ENCODE peak calls at places on chromosome 11, in seven cellular contexts. X is H1, N is HCT116, L is K562, Y is SK-N-SH, K is HepG2, S is GM12878. I is an unnamed sample.
A peak's percentile ranks its signal among the peaks of the same experiment; 100 is the strongest.

GRCh38 chr11:100890779-100891178 is 203.7 kb downstream of the ARHGAP42 start:
- DNase-seq in Y (no peak), X (no peak), S (no peak), L (no peak), N (no peak), K (no peak), I (no peak)

GRCh38 chr11:128688896-128689546 is 4.9 kb upstream of the FLI1 start:
- DNase-seq in K (no peak), L (no peak), N (no peak), X (peak; percentile 54), S (no peak), Y (no peak), I (no peak)

GRCh38 chr11:120326228-120326627 is 1.1 kb downstream of the TLCD5 start:
- DNase-seq in L (no peak), X (no peak), N (no peak), Y (no peak), S (no peak), K (peak; percentile 30), I (no peak)

GRCh38 chr11:128689946-128690745 is 3.7 kb upstream of the FLI1 start:
- DNase-seq in L (no peak), X (peak; percentile 58), N (no peak), Y (peak; percentile 59), K (no peak), S (no peak), I (no peak)

GRCh38 chr11:34819740-34820482 is 96.3 kb downstream of the APIP start:
- DNase-seq in K (no peak), L (no peak), X (no peak), Y (no peak), N (no peak), S (no peak), I (no peak)

GRCh38 chr11:20013346-20014066 is 146.8 kb downstream of the DBX1 start:
- DNase-seq in N (no peak), L (peak; percentile 33), Y (no peak), X (no peak), S (no peak), K (peak; percentile 73), I (peak; percentile 64)

GRCh38 chr11:129691154-129691553 is 124.5 kb upstream of the TMEM45B start:
- DNase-seq in X (no peak), Y (peak; percentile 33), S (no peak), K (no peak), N (no peak), L (no peak), I (no peak)

GRCh38 chr11:121366970-121367369 is 74.4 kb downstream of the SC5D start:
- DNase-seq in K (no peak), X (no peak), L (no peak), N (no peak), Y (no peak), S (no peak), I (no peak)

GRCh38 chr11:104897891-104898684 is at the start of gene CASP12:
- DNase-seq in Y (no peak), X (no peak), L (no peak), S (no peak), K (no peak), N (no peak), I (no peak)

GRCh38 chr11:133174013-133174412 is 358.3 kb downstream of the OPCML start:
- DNase-seq in N (no peak), L (no peak), X (no peak), K (no peak), Y (no peak), S (no peak), I (no peak)

GRCh38 chr11:133168016-133168415 is 364.3 kb downstream of the OPCML start:
- DNase-seq in K (no peak), Y (no peak), S (no peak), L (no peak), X (no peak), N (no peak), I (no peak)

GRCh38 chr11:133175111-133175510 is 357.2 kb downstream of the OPCML start:
- DNase-seq in N (no peak), Y (no peak), K (no peak), L (no peak), X (no peak), S (peak; percentile 33), I (no peak)

GRCh38 chr11:133172349-133172748 is 360.0 kb downstream of the OPCML start:
- DNase-seq in X (no peak), Y (no peak), S (no peak), K (no peak), L (no peak), N (no peak), I (no peak)

DNA sequence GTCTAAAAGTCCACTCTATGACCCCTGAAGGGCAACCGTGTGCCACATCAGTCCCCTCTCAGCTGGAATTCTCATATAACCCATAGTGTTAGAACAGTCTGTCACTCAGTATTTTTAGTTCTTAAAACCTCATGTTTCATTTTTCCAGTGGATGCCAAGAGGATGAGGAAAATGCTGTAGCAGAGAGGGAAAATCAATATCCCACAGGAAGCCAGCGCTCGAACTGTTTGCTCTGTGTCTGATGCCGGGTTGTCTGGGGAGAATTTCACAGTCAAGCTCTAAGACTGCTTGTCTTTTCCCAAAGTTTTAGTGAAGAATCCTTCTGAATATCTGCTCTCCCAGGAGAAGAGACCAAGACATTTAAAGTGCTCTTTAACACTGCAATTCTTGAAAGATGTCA is 360.9 kb downstream of the OPCML start:
- DNase-seq in N (no peak), S (no peak), K (no peak), L (no peak), Y (no peak), X (no peak), I (no peak)
- TF ChIP-seq JUND in N (no peak), S (no peak), K (no peak), L (no peak), Y (no peak), X (no peak), I (no peak)

DNA sequence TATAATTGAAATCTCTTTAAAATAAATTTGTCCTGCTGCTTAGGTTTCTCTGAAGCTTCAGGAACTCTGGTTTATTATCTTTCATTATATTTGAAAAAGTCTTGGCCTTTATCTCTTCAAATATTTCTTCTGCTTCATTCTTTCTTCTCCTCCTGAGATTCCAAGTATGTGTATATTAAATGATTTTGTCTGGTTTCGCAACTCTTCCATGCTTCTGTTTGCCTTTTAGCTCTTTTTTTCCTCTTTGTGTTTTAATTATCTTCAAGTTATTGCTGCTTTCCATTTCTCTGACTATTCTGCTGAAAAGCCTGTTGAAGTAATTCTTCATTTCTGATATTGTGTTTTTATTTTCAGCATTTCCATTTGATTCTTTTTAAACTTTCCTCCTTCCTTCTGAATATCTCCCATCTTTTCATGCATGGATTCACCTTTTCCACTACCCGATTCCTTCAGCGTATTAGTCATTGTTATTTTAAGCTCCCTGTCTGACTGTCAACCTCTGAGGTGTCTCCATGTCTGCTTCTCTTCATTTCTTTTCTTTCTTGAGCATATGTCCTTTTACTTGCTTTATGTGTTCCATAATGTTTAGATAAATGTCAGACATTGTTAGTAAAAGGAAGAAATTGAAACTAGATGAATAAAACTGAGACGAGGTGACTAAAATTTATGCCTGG is 46.6 kb upstream of the CTSC start:
- DNase-seq in X (no peak), K (no peak), Y (no peak), S (no peak), N (peak; percentile 7), L (no peak), I (peak; percentile 15)
- TF ChIP-seq JUND in X (no peak), K (no peak), Y (peak; percentile 58), S (no peak), N (peak; percentile 50), L (no peak), I (no peak)

DNA sequence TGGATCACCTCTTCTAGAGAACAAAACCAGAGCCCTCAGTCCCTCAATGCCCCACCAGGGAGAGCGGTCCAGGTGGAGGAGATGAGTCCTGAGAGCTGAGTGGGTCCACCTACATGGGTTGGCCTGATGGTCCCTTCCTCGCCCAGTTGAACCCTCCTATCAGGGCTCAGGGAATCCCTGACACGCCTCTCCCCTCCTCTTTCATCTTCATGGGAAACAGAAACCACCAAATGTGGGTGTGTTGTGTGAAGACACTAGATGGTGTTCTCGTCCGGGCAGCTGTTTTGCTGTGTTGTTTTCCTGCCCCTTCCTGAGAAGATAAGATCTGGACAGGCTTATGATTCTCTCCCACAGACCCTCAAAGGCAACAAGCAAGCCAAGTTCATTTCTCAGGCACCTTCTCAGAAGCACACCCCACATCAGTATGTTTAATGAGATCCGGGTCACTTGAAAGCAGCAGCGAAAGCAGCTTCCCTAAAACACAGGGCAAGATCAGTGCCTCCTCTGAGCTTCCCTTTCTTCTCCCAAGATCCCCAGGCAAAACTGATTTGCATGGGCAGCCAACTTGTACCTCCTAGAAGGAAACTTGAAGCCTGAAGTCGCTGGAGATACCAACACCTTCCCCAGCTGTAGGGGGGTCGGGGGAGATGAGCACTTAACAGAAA is 35.3 kb upstream of the POU2AF1 start:
- DNase-seq in K (no peak), Y (no peak), L (no peak), S (peak; percentile 95), N (no peak), X (no peak), I (no peak)
- TF ChIP-seq JUND in K (no peak), Y (no peak), L (no peak), S (no peak), N (no peak), X (no peak), I (no peak)

DNA sequence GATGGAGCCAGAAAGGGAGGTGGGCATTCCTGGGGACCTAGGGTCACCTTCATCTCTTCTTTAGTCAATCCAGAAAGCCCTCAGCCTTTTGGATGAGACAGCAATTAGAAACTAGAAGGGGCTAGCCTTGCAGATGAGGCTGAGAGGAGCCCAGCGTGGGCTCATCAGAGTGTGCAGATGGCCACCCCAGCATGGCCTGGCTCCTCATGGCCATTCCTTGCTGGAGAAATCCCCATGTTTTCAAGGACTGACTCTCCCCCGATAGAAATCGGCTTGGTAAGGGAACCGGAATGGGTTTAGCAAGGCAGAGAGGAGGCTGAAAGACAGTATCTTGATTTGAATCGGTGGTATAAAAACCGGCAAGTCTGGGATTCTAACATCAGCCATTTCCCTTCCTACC is 274.6 kb downstream of the BUD13 start:
- DNase-seq in K (no peak), Y (no peak), X (no peak), S (no peak), N (no peak), L (no peak), I (no peak)
- TF ChIP-seq JUND in K (no peak), Y (no peak), X (no peak), S (no peak), N (no peak), L (no peak), I (no peak)

GRCh38 chr11:64814712-64815187 is 4.4 kb upstream of the MEN1 start:
- DNase-seq in N (no peak), S (peak; percentile 94), Y (no peak), K (peak; percentile 24), L (peak; percentile 24), X (no peak), I (no peak)

GRCh38 chr11:64817476-64817875 is 7.1 kb upstream of the MEN1 start:
- DNase-seq in S (no peak), L (no peak), K (no peak), Y (no peak), N (no peak), X (no peak), I (no peak)

GRCh38 chr11:64810891-64811272 is 531 bp upstream of the MEN1 start:
- DNase-seq in S (no peak), Y (no peak), K (peak; percentile 77), L (no peak), N (no peak), X (no peak), I (peak; percentile 73)

GRCh38 chr11:64810271-64810890 is at the start of gene MEN1:
- DNase-seq in K (peak; percentile 95), Y (peak; percentile 97), S (peak; percentile 55), L (peak; percentile 97), X (peak; percentile 92), N (peak; percentile 90), I (peak; percentile 99)

GRCh38 chr11:64813826-64814225 is 3.5 kb upstream of the MEN1 start:
- DNase-seq in Y (no peak), K (no peak), X (no peak), L (no peak), N (no peak), S (no peak), I (no peak)
- TF ChIP-seq JUND in Y (no peak), K (no peak), X (no peak), L (no peak), N (no peak), S (no peak), I (no peak)

I was measured in T47D.